ENCODE peak calls at places on chromosomes 7 and 10, in eight cellular contexts. One of them, this sample, is unnamed.

GRCh38 chr7:106589495-106589879 is 71.5 kb downstream of the CCDC71L start:
- DNase-seq in left ventricle myocardium inferior: no peak
- DNase-seq in upper lobe of left lung: no peak
- DNase-seq in cardiac muscle cell: no peak
- DNase-seq in stomach: no peak
- DNase-seq in endothelial cell of umbilical vein: no peak
- DNase-seq in lower lobe of right lung: no peak
- DNase-seq in IMR-90: no peak
- DNase-seq in this sample: no peak

GRCh38 chr10:42753507-42754154 is 29.0 kb upstream of the BMS1 start:
- DNase-seq in left ventricle myocardium inferior: no peak
- DNase-seq in upper lobe of left lung: peak; percentile 84
- DNase-seq in cardiac muscle cell: no peak
- DNase-seq in stomach: no peak
- DNase-seq in endothelial cell of umbilical vein: peak; percentile 55
- DNase-seq in lower lobe of right lung: peak; percentile 51
- DNase-seq in IMR-90: no peak
- DNase-seq in this sample: no peak

GRCh38 chr10:72226418-72227027 is 10.4 kb upstream of the ASCC1 start:
- DNase-seq in left ventricle myocardium inferior: no peak
- DNase-seq in upper lobe of left lung: no peak
- DNase-seq in cardiac muscle cell: no peak
- DNase-seq in stomach: no peak
- DNase-seq in endothelial cell of umbilical vein: no peak
- DNase-seq in lower lobe of right lung: no peak
- DNase-seq in IMR-90: no peak
- DNase-seq in this sample: no peak

GRCh38 chr7:141464551-141464950 is 86.7 kb upstream of the AGK start:
- DNase-seq in left ventricle myocardium inferior: no peak
- DNase-seq in upper lobe of left lung: no peak
- DNase-seq in cardiac muscle cell: no peak
- DNase-seq in stomach: no peak
- DNase-seq in endothelial cell of umbilical vein: no peak
- DNase-seq in lower lobe of right lung: no peak
- DNase-seq in IMR-90: no peak
- DNase-seq in this sample: no peak

GRCh38 chr10:34522542-34522941 is 292.6 kb downstream of the PARD3 start:
- DNase-seq in left ventricle myocardium inferior: no peak
- DNase-seq in upper lobe of left lung: no peak
- DNase-seq in cardiac muscle cell: peak; percentile 69
- DNase-seq in stomach: no peak
- DNase-seq in endothelial cell of umbilical vein: peak; percentile 53
- DNase-seq in lower lobe of right lung: no peak
- DNase-seq in IMR-90: peak; percentile 35
- DNase-seq in this sample: no peak

GRCh38 chr7:148058092-148058491 is 532.5 kb upstream of the C7orf33 start:
- DNase-seq in left ventricle myocardium inferior: no peak
- DNase-seq in upper lobe of left lung: no peak
- DNase-seq in cardiac muscle cell: no peak
- DNase-seq in stomach: no peak
- DNase-seq in endothelial cell of umbilical vein: no peak
- DNase-seq in lower lobe of right lung: no peak
- DNase-seq in IMR-90: no peak
- DNase-seq in this sample: no peak

GRCh38 chr10:28633750-28634149 is 43.6 kb upstream of the BAMBI start:
- DNase-seq in left ventricle myocardium inferior: no peak
- DNase-seq in upper lobe of left lung: no peak
- DNase-seq in cardiac muscle cell: no peak
- DNase-seq in stomach: no peak
- DNase-seq in endothelial cell of umbilical vein: no peak
- DNase-seq in lower lobe of right lung: no peak
- DNase-seq in IMR-90: no peak
- DNase-seq in this sample: no peak

GRCh38 chr10:131738396-131738735 is 162.4 kb upstream of the PPP2R2D start:
- DNase-seq in left ventricle myocardium inferior: no peak
- DNase-seq in upper lobe of left lung: peak; percentile 41
- DNase-seq in cardiac muscle cell: no peak
- DNase-seq in stomach: peak; percentile 10
- DNase-seq in endothelial cell of umbilical vein: no peak
- DNase-seq in lower lobe of right lung: no peak
- DNase-seq in IMR-90: no peak
- DNase-seq in this sample: no peak

GRCh38 chr7:80410081-80410480 is 101.8 kb downstream of the GNAT3 start:
- DNase-seq in left ventricle myocardium inferior: no peak
- DNase-seq in upper lobe of left lung: no peak
- DNase-seq in cardiac muscle cell: peak; percentile 6
- DNase-seq in stomach: no peak
- DNase-seq in endothelial cell of umbilical vein: no peak
- DNase-seq in lower lobe of right lung: no peak
- DNase-seq in IMR-90: peak; percentile 71
- DNase-seq in this sample: no peak

GRCh38 chr10:4535531-4535930 is 290.5 kb upstream of the AKR1E2 start:
- DNase-seq in left ventricle myocardium inferior: no peak
- DNase-seq in upper lobe of left lung: no peak
- DNase-seq in cardiac muscle cell: no peak
- DNase-seq in stomach: no peak
- DNase-seq in endothelial cell of umbilical vein: no peak
- DNase-seq in lower lobe of right lung: no peak
- DNase-seq in IMR-90: no peak
- DNase-seq in this sample: no peak

GRCh38 chr7:4216016-4216415 is 466.1 kb upstream of the FOXK1 start:
- DNase-seq in left ventricle myocardium inferior: no peak
- DNase-seq in upper lobe of left lung: peak; percentile 64
- DNase-seq in cardiac muscle cell: no peak
- DNase-seq in stomach: no peak
- DNase-seq in endothelial cell of umbilical vein: no peak
- DNase-seq in lower lobe of right lung: no peak
- DNase-seq in IMR-90: no peak
- DNase-seq in this sample: no peak

GRCh38 chr10:33476757-33477273 is 142.3 kb upstream of the NRP1 start:
- DNase-seq in left ventricle myocardium inferior: no peak
- DNase-seq in upper lobe of left lung: no peak
- DNase-seq in cardiac muscle cell: no peak
- DNase-seq in stomach: no peak
- DNase-seq in endothelial cell of umbilical vein: no peak
- DNase-seq in lower lobe of right lung: no peak
- DNase-seq in IMR-90: no peak
- DNase-seq in this sample: no peak

GRCh38 chr10:102452672-102453340 is 1.5 kb upstream of the C10orf95 start:
- DNase-seq in left ventricle myocardium inferior: no peak
- DNase-seq in upper lobe of left lung: no peak
- DNase-seq in cardiac muscle cell: peak; percentile 51
- DNase-seq in stomach: no peak
- DNase-seq in endothelial cell of umbilical vein: no peak
- DNase-seq in lower lobe of right lung: peak; percentile 71
- DNase-seq in IMR-90: peak; percentile 85
- DNase-seq in this sample: peak; percentile 60

GRCh38 chr7:128799451-128799850 is 7.7 kb downstream of the CCDC136 start:
- DNase-seq in left ventricle myocardium inferior: no peak
- DNase-seq in upper lobe of left lung: no peak
- DNase-seq in cardiac muscle cell: no peak
- DNase-seq in stomach: no peak
- DNase-seq in endothelial cell of umbilical vein: no peak
- DNase-seq in lower lobe of right lung: no peak
- DNase-seq in IMR-90: no peak
- DNase-seq in this sample: no peak

GRCh38 chr10:43944742-43945730 is 296.4 kb upstream of the ZNF32 start:
- DNase-seq in left ventricle myocardium inferior: no peak
- DNase-seq in upper lobe of left lung: no peak
- DNase-seq in cardiac muscle cell: no peak
- DNase-seq in stomach: peak; percentile 17
- DNase-seq in endothelial cell of umbilical vein: no peak
- DNase-seq in lower lobe of right lung: no peak
- DNase-seq in IMR-90: no peak
- DNase-seq in this sample: no peak

GRCh38 chr10:90718185-90718584 is 139.7 kb downstream of the HTR7 start:
- DNase-seq in left ventricle myocardium inferior: no peak
- DNase-seq in upper lobe of left lung: no peak
- DNase-seq in cardiac muscle cell: peak; percentile 38
- DNase-seq in stomach: no peak
- DNase-seq in endothelial cell of umbilical vein: no peak
- DNase-seq in lower lobe of right lung: no peak
- DNase-seq in IMR-90: no peak
- DNase-seq in this sample: no peak

GRCh38 chr10:43939939-43940810 is 291.5 kb upstream of the ZNF32 start:
- DNase-seq in left ventricle myocardium inferior: no peak
- DNase-seq in upper lobe of left lung: no peak
- DNase-seq in cardiac muscle cell: peak; percentile 37
- DNase-seq in stomach: no peak
- DNase-seq in endothelial cell of umbilical vein: no peak
- DNase-seq in lower lobe of right lung: no peak
- DNase-seq in IMR-90: peak; percentile 46
- DNase-seq in this sample: no peak

GRCh38 chr7:117296066-117296465 is 26.8 kb downstream of the WNT2 start:
- DNase-seq in left ventricle myocardium inferior: no peak
- DNase-seq in upper lobe of left lung: no peak
- DNase-seq in cardiac muscle cell: no peak
- DNase-seq in stomach: no peak
- DNase-seq in endothelial cell of umbilical vein: no peak
- DNase-seq in lower lobe of right lung: no peak
- DNase-seq in IMR-90: no peak
- DNase-seq in this sample: no peak

GRCh38 chr7:31134246-31135188 is 82.4 kb downstream of the ADCYAP1R1 start:
- DNase-seq in left ventricle myocardium inferior: peak; percentile 51
- DNase-seq in upper lobe of left lung: peak; percentile 16
- DNase-seq in cardiac muscle cell: peak; percentile 85
- DNase-seq in stomach: peak; percentile 74
- DNase-seq in endothelial cell of umbilical vein: peak; percentile 58
- DNase-seq in lower lobe of right lung: peak; percentile 63
- DNase-seq in IMR-90: peak; percentile 54
- DNase-seq in this sample: peak; percentile 85

GRCh38 chr7:24504871-24505270 is 68.4 kb upstream of the PALS2 start:
- DNase-seq in left ventricle myocardium inferior: no peak
- DNase-seq in upper lobe of left lung: no peak
- DNase-seq in cardiac muscle cell: no peak
- DNase-seq in stomach: no peak
- DNase-seq in endothelial cell of umbilical vein: no peak
- DNase-seq in lower lobe of right lung: no peak
- DNase-seq in IMR-90: no peak
- DNase-seq in this sample: no peak

GRCh38 chr10:86642021-86642420 is 12.3 kb upstream of the OPN4 start:
- DNase-seq in left ventricle myocardium inferior: no peak
- DNase-seq in upper lobe of left lung: no peak
- DNase-seq in cardiac muscle cell: no peak
- DNase-seq in stomach: no peak
- DNase-seq in endothelial cell of umbilical vein: no peak
- DNase-seq in lower lobe of right lung: no peak
- DNase-seq in IMR-90: no peak
- DNase-seq in this sample: no peak

GRCh38 chr7:94367940-94368339 is 26.8 kb upstream of the COL1A2 start:
- DNase-seq in left ventricle myocardium inferior: no peak
- DNase-seq in upper lobe of left lung: no peak
- DNase-seq in cardiac muscle cell: peak; percentile 67
- DNase-seq in stomach: no peak
- DNase-seq in endothelial cell of umbilical vein: no peak
- DNase-seq in lower lobe of right lung: no peak
- DNase-seq in IMR-90: peak; percentile 65
- DNase-seq in this sample: no peak
- H3K27ac ChIP-seq in left ventricle myocardium inferior: peak overlapping the region; percentile 72
- H3K27ac ChIP-seq in upper lobe of left lung: peak overlapping the region; percentile 50
- H3K27ac ChIP-seq in cardiac muscle cell: no peak overlapping the region
- H3K27ac ChIP-seq in stomach: peak overlapping the region; percentile 56
- H3K27ac ChIP-seq in endothelial cell of umbilical vein: peak overlapping the region; percentile 88
- H3K27ac ChIP-seq in lower lobe of right lung: peak overlapping the region; percentile 65
- H3K27ac ChIP-seq in IMR-90: peak overlapping the region; percentile 54
- H3K27ac ChIP-seq in this sample: no peak overlapping the region

DNA sequence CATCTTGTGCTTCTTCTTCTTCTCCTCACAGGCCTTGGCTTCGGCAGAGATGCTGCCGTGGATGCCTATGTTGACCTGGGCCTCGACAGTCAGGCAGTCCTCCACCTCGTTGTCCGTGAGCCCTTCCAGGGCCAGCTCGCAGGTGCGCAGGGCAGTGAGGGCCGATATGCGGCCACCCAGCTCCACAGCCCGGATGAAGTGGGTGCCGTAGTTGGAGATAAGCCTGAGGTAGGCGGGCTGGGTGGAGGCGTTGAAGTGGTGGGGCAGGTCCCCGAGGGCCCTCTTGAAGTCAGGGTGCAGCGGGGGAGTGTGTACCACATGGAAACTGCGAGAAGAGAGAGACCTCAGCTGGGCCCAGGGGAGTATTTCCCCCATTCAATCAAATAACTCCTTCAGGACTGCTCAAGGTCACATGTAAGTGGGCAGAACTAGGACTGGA is 3.7 kb downstream of the PRF1 start:
- DNase-seq in left ventricle myocardium inferior: no peak
- DNase-seq in upper lobe of left lung: peak; percentile 78
- DNase-seq in cardiac muscle cell: no peak
- DNase-seq in stomach: no peak
- DNase-seq in endothelial cell of umbilical vein: no peak
- DNase-seq in lower lobe of right lung: peak; percentile 69
- DNase-seq in IMR-90: no peak
- DNase-seq in this sample: no peak
- H3K4me1 ChIP-seq in left ventricle myocardium inferior: peaks cover 4% of the 10 kb centered on the region
- H3K4me1 ChIP-seq in upper lobe of left lung: peaks cover 11% of the 10 kb centered on the region
- H3K4me1 ChIP-seq in cardiac muscle cell: no peaks in the 10 kb centered on the region
- H3K4me1 ChIP-seq in stomach: no peaks in the 10 kb centered on the region
- H3K4me1 ChIP-seq in endothelial cell of umbilical vein: no peaks in the 10 kb centered on the region
- H3K4me1 ChIP-seq in lower lobe of right lung: no peaks in the 10 kb centered on the region
- H3K4me1 ChIP-seq in IMR-90: no peaks in the 10 kb centered on the region
- H3K4me1 ChIP-seq in this sample: no peaks in the 10 kb centered on the region

DNA sequence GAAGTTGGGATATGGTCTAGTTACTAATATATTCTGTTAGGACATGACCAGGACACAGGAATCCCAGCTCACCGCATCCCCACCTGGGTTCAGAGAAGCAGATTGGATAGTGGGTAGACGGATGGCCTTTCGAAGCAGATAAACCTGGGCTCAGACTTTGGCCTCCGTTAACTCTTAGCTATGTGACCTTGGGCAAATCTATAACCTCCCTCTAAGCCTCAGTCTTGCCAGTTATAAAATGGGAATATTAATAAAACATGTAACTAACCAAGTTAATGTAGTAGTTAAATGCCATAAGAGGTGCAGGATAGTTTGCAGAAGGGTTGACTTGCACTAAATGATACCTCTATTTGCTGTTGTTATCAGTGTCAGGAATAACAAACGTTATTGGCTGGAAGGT is 127.6 kb upstream of the JCAD start:
- DNase-seq in left ventricle myocardium inferior: no peak
- DNase-seq in upper lobe of left lung: no peak
- DNase-seq in cardiac muscle cell: no peak
- DNase-seq in stomach: no peak
- DNase-seq in endothelial cell of umbilical vein: no peak
- DNase-seq in lower lobe of right lung: no peak
- DNase-seq in IMR-90: no peak
- DNase-seq in this sample: no peak
- H3K4me3 ChIP-seq in left ventricle myocardium inferior: peak overlapping the region; percentile 47
- H3K4me3 ChIP-seq in upper lobe of left lung: no peak overlapping the region
- H3K4me3 ChIP-seq in cardiac muscle cell: no peak overlapping the region
- H3K4me3 ChIP-seq in stomach: no peak overlapping the region
- H3K4me3 ChIP-seq in endothelial cell of umbilical vein: no peak overlapping the region
- H3K4me3 ChIP-seq in lower lobe of right lung: peak overlapping the region; percentile 25
- H3K4me3 ChIP-seq in IMR-90: no peak overlapping the region
- H3K4me3 ChIP-seq in this sample: no peak overlapping the region

DNA sequence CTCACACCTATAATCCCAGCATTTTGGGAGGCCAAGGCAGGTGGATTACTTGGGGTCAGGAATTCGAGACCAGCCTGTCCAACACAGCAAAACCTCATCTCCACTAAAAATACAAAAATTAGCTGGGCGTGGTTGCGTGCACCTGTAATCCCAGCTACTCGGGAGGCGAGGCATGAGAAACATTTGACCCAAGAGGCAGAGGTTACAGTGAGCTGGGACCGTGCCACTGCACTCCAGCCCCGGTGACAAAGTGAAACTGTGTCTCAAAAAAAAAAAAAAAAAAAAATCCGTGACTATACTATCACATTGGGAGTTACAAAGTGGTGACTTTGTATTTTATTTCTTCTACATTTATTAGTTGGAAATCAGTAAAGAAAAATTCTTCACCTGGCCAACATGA is 101.2 kb downstream of the EPC1 start:
- DNase-seq in left ventricle myocardium inferior: no peak
- DNase-seq in upper lobe of left lung: no peak
- DNase-seq in cardiac muscle cell: no peak
- DNase-seq in stomach: no peak
- DNase-seq in endothelial cell of umbilical vein: no peak
- DNase-seq in lower lobe of right lung: no peak
- DNase-seq in IMR-90: no peak
- DNase-seq in this sample: no peak
- H3K27ac ChIP-seq in left ventricle myocardium inferior: no peak overlapping the region
- H3K27ac ChIP-seq in upper lobe of left lung: no peak overlapping the region
- H3K27ac ChIP-seq in cardiac muscle cell: no peak overlapping the region
- H3K27ac ChIP-seq in stomach: no peak overlapping the region
- H3K27ac ChIP-seq in endothelial cell of umbilical vein: no peak overlapping the region
- H3K27ac ChIP-seq in lower lobe of right lung: no peak overlapping the region
- H3K27ac ChIP-seq in IMR-90: no peak overlapping the region
- H3K27ac ChIP-seq in this sample: no peak overlapping the region